ENCODE peak calls at places on chromosomes 5 and 9, in five cellular contexts. S is 8988T, K is AG08395, G is NCI-H2171 treated with DMSO at 0.1 percent for 48 hours, F is sigmoid colon. P is an unnamed sample.

GRCh38 chr5:77893225-77893860 is 117.2 kb upstream of the TBCA start:
- DNase-seq in S (peak), K (peak), G (no peak), F (no peak), P (no peak)

GRCh38 chr9:134130503-134131375 is 5.1 kb upstream of the WDR5 start:
- DNase-seq in S (no peak), K (peak), G (no peak), F (no peak), P (peak)

GRCh38 chr5:123269851-123270250 is 153.4 kb downstream of the CEP120 start:
- DNase-seq in S (no peak), K (no peak), G (no peak), F (no peak), P (no peak)

GRCh38 chr5:157915638-157916037 is 56.7 kb upstream of the CLINT1 start:
- DNase-seq in S (no peak), K (no peak), G (peak), F (peak), P (peak)

GRCh38 chr5:96431376-96432244 is 1.4 kb downstream of the PCSK1 start:
- DNase-seq in S (no peak), K (peak), G (peak), F (no peak), P (peak)

GRCh38 chr9:109968332-109968657 is 188.3 kb downstream of the PALM2AKAP2 start:
- DNase-seq in S (no peak), K (no peak), G (no peak), F (no peak), P (no peak)

GRCh38 chr5:165459232-165459631 is 1953.8 kb downstream of the MAT2B start:
- DNase-seq in S (no peak), K (no peak), G (no peak), F (no peak), P (no peak)

GRCh38 chr9:98887918-98888510 is 55.7 kb upstream of the COL15A1 start:
- DNase-seq in S (no peak), K (no peak), G (peak), F (no peak), P (no peak)

GRCh38 chr9:1460143-1460769 is 410.1 kb downstream of the DMRT2 start:
- DNase-seq in S (no peak), K (no peak), G (peak), F (no peak), P (peak)

GRCh38 chr9:126420643-126421564 is 94.3 kb downstream of the MVB12B start:
- DNase-seq in S (no peak), K (no peak), G (peak), F (no peak), P (peak)

GRCh38 chr5:180471866-180472265 is 22.3 kb upstream of the CNOT6 start:
- DNase-seq in S (no peak), K (no peak), G (no peak), F (no peak), P (no peak)

GRCh38 chr9:124037790-124038189 is 26.2 kb downstream of the LHX2 start:
- DNase-seq in S (no peak), K (no peak), G (peak), F (peak), P (peak)

GRCh38 chr9:22102347-22103053 is 93.4 kb upstream of the CDKN2B start:
- DNase-seq in S (no peak), K (no peak), G (no peak), F (no peak), P (no peak)

GRCh38 chr5:74640450-74641013 is at the start of gene ENC1:
- DNase-seq in S (no peak), K (peak), G (peak), F (peak), P (peak)

GRCh38 chr9:134563397-134563796 is 78.2 kb upstream of the COL5A1 start:
- DNase-seq in S (no peak), K (no peak), G (no peak), F (peak), P (no peak)

GRCh38 chr5:119071573-119071874 is 637 bp downstream of the DMXL1 start:
- DNase-seq in S (no peak), K (no peak), G (no peak), F (no peak), P (peak)

GRCh38 chr5:4295663-4296339 is 700.2 kb downstream of the IRX1 start:
- DNase-seq in S (no peak), K (no peak), G (peak), F (no peak), P (no peak)

GRCh38 chr5:172758077-172758835 is 12.7 kb downstream of the DUSP1 start:
- DNase-seq in S (peak), K (peak), G (no peak), F (peak), P (no peak)

GRCh38 chr5:139650689-139651501 is 2.7 kb downstream of the CXXC5 start:
- DNase-seq in S (no peak), K (peak), G (no peak), F (peak), P (peak)

GRCh38 chr9:14627513-14627912 is 65.7 kb downstream of the ZDHHC21 start:
- DNase-seq in S (no peak), K (no peak), G (no peak), F (no peak), P (no peak)

GRCh38 chr9:18890372-18890771 is 142.6 kb downstream of the SAXO1 start:
- DNase-seq in S (no peak), K (no peak), G (peak), F (no peak), P (peak)

GRCh38 chr9:38681747-38682227 is 38.1 kb downstream of the FAM240B start:
- DNase-seq in S (no peak), K (peak), G (no peak), F (no peak), P (no peak)

GRCh38 chr9:90906316-90907055 is 104.9 kb downstream of the SYK start:
- DNase-seq in S (no peak), K (peak), G (peak), F (no peak), P (peak)

GRCh38 chr9:129932303-129933151 is 97.3 kb downstream of the USP20 start:
- DNase-seq in S (no peak), K (no peak), G (peak), F (no peak), P (no peak)

GRCh38 chr5:27437594-27438200 is 399.3 kb upstream of the CDH9 start:
- DNase-seq in S (no peak), K (no peak), G (peak), F (no peak), P (no peak)

GRCh38 chr9:87148391-87149237 is 201.3 kb upstream of the GAS1 start:
- DNase-seq in S (no peak), K (peak), G (peak), F (peak), P (no peak)

GRCh38 chr9:135488527-135488926 is 8.9 kb downstream of the PPP1R26 start:
- DNase-seq in S (no peak), K (no peak), G (no peak), F (peak), P (no peak)

GRCh38 chr5:10746711-10747110 is 14.3 kb downstream of the DAP start:
- DNase-seq in S (no peak), K (no peak), G (no peak), F (no peak), P (no peak)